ENCODE peak calls at places on chromosomes 2 and 18, in ten cellular contexts. S is spleen, R is HepG2, L is uterus, W is endothelial cell of umbilical vein, N is K562, X is HCT116, V is stomach, H is heart left ventricle, C is A549. M is an unnamed sample.

GRCh38 chr2:63665806-63666205 is 77.0 kb downstream of the MDH1 start:
- DNase-seq in R (no peak), N (no peak), H (no peak), C (no peak), X (no peak), L (no peak), S (no peak), W (no peak), V (no peak), M (no peak)

GRCh38 chr2:237639441-237640220 is 12.2 kb downstream of the LRRFIP1 start:
- DNase-seq in H (no peak), S (no peak), R (peak), X (no peak), C (no peak), N (no peak), V (no peak), W (no peak), L (no peak), M (no peak)

GRCh38 chr2:174340400-174341300 is 5.9 kb downstream of the SP9 start:
- DNase-seq in N (no peak), L (no peak), R (peak), C (no peak), S (peak), V (no peak), H (no peak), W (no peak), X (no peak), M (no peak)

GRCh38 chr18:26017929-26018328 is 72.5 kb downstream of the SS18 start:
- DNase-seq in C (no peak), W (peak), S (no peak), H (no peak), R (no peak), V (no peak), X (no peak), L (no peak), N (no peak), M (no peak)

GRCh38 chr18:32595735-32596134 is 125.1 kb upstream of the GAREM1 start:
- DNase-seq in V (no peak), S (no peak), X (no peak), C (no peak), L (no peak), R (no peak), W (no peak), H (no peak), N (no peak), M (no peak)

GRCh38 chr18:21053127-21053526 is 58.5 kb downstream of the ROCK1 start:
- DNase-seq in R (peak), H (no peak), N (no peak), L (no peak), S (no peak), X (no peak), V (no peak), W (no peak), C (peak), M (no peak)

GRCh38 chr2:191020742-191021381 is 6.9 kb upstream of the STAT1 start:
- DNase-seq in V (peak), X (no peak), L (peak), W (no peak), N (peak), R (peak), C (peak), S (no peak), H (peak), M (peak)

GRCh38 chr2:70709275-70709674 is 58.7 kb downstream of the ADD2 start:
- DNase-seq in H (no peak), C (no peak), R (no peak), V (no peak), X (no peak), N (no peak), S (no peak), W (no peak), L (no peak), M (no peak)

GRCh38 chr2:4951368-4951767 is 740.8 kb upstream of the SOX11 start:
- DNase-seq in S (no peak), H (no peak), N (no peak), V (no peak), L (no peak), R (no peak), X (no peak), C (no peak), W (no peak), M (no peak)

GRCh38 chr2:239865059-239865639 is 160.0 kb downstream of the NDUFA10 start:
- DNase-seq in L (no peak), R (no peak), W (no peak), C (no peak), N (no peak), X (no peak), H (no peak), S (no peak), V (no peak), M (no peak)

GRCh38 chr2:187775651-187776050 is 221.4 kb upstream of the TFPI start:
- DNase-seq in R (no peak), S (no peak), H (no peak), X (no peak), L (no peak), C (no peak), N (no peak), V (no peak), W (no peak), M (no peak)

GRCh38 chr18:75638597-75639467 is 211.3 kb upstream of the SMIM21 start:
- DNase-seq in V (no peak), W (no peak), C (no peak), X (no peak), H (peak), R (no peak), L (peak), S (no peak), N (no peak), M (no peak)

GRCh38 chr2:148653437-148653836 is 8.9 kb downstream of the EPC2 start:
- DNase-seq in V (no peak), L (no peak), R (no peak), C (no peak), X (no peak), N (peak), S (no peak), H (no peak), W (no peak), M (no peak)

GRCh38 chr2:35468271-35468670 is 887.3 kb upstream of the CRIM1 start:
- DNase-seq in L (no peak), X (no peak), C (no peak), H (no peak), N (no peak), R (no peak), S (no peak), W (no peak), V (no peak), M (no peak)

GRCh38 chr2:85542777-85543176 is 3.8 kb downstream of the MAT2A start:
- DNase-seq in H (no peak), V (no peak), L (no peak), S (no peak), X (no peak), N (no peak), C (no peak), R (no peak), W (no peak), M (no peak)

GRCh38 chr2:20241973-20242726 is 17.2 kb upstream of the SDC1 start:
- DNase-seq in W (no peak), H (no peak), S (no peak), C (peak), X (no peak), N (peak), L (no peak), V (no peak), R (no peak), M (no peak)

GRCh38 chr2:138107288-138107687 is 143.0 kb downstream of the HNMT start:
- DNase-seq in W (peak), H (no peak), X (no peak), N (no peak), V (no peak), C (no peak), L (no peak), S (no peak), R (peak), M (no peak)

GRCh38 chr2:141468746-141469145 is 662.1 kb downstream of the LRP1B start:
- DNase-seq in S (no peak), V (no peak), C (no peak), N (no peak), X (no peak), H (no peak), L (no peak), R (no peak), W (no peak), M (peak)

GRCh38 chr2:10889741-10890215 is 22.0 kb upstream of the KCNF1 start:
- DNase-seq in N (no peak), L (no peak), H (no peak), W (no peak), S (no peak), R (no peak), V (no peak), X (no peak), C (no peak), M (no peak)

GRCh38 chr2:234161932-234162331 is 111.4 kb downstream of the SPP2 start:
- DNase-seq in H (no peak), V (no peak), W (no peak), S (no peak), C (no peak), R (no peak), X (no peak), N (no peak), L (no peak), M (no peak)

GRCh38 chr2:82650038-82650437 is 1809.0 kb downstream of the SUCLG1 start:
- DNase-seq in H (no peak), L (no peak), R (no peak), C (no peak), N (no peak), V (no peak), S (no peak), W (no peak), X (no peak), M (no peak)

GRCh38 chr18:66694857-66695256 is 91.0 kb upstream of the CDH19 start:
- DNase-seq in N (no peak), X (no peak), S (no peak), L (no peak), V (no peak), H (no peak), R (no peak), W (no peak), C (no peak), M (no peak)

GRCh38 chr18:12031836-12032235 is 50.5 kb downstream of the IMPA2 start:
- DNase-seq in S (no peak), W (no peak), C (no peak), N (no peak), L (peak), H (peak), V (no peak), X (no peak), R (no peak), M (no peak)
- H3K27ac ChIP-seq in S (no peak), W (no peak), C (no peak), N (no peak), L (peak), H (peak), V (peak), X (no peak), R (no peak), M (peak)

DNA sequence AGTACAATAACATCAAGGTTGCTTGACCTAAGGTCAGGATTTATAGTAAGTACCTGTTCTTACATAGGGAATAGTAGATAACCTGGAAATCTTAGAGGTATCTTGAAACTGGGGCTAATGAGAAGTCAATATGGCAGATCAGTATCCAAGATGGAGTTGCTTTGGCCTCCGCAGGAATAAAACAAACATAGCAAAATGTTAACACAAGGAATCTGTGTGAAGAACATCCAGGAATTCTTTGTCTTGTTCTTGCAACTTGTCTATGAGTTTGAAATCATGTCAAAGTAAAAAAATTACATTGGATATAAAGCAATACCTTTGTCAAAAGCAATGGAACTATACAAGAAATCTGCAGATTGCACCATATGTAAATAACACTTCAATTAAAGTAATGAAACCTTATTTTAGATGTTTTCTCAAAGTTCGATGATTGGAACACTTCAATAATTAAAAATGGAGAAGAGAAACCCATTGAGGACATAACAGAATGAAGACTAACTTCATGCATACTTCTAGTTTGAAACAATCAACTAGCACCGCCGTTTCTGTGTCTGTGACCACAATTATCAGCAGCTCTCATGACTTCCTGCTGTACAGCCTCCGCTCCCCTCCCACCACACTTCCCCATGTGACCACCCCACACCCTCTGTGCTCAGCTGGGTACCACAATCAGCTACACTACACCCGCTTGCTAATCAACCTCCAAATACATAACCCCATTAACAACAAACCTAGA is 27.6 kb downstream of the C2orf76 start:
- DNase-seq in S (peak), V (no peak), H (no peak), C (no peak), L (no peak), W (no peak), R (no peak), N (peak), X (no peak), M (no peak)
- TF ChIP-seq POLR2A in S (no peak), V (no peak), H (no peak), C (no peak), L (no peak), W (no peak), R (no peak), N (no peak), X (no peak), M (no peak)

DNA sequence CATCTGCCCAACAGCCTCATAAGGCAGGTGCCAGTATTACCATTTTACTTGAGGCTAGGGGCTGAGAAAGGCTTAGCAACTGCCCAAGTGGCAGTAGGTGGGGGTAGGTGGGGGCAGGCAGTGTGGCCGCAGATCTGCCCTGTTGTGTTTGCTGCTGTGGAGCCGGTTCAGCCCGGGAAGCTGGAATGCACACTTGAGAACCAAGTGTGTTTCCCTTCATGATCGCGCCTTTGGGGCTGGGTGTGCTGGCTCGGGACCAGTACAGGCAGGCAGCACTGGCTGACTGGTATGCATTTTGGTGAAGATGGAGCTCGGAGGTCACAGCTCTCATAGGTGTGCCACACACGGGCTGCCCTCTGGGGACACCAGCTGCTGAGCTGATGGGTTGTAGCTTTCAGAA is 85.1 kb downstream of the CABLES1 start:
- DNase-seq in C (no peak), R (no peak), S (peak), X (no peak), L (no peak), N (no peak), V (no peak), W (no peak), H (no peak), M (no peak)
- H3K27ac ChIP-seq in C (no peak), R (no peak), S (no peak), X (no peak), L (no peak), N (no peak), V (no peak), W (no peak), H (no peak), M (no peak)

DNA sequence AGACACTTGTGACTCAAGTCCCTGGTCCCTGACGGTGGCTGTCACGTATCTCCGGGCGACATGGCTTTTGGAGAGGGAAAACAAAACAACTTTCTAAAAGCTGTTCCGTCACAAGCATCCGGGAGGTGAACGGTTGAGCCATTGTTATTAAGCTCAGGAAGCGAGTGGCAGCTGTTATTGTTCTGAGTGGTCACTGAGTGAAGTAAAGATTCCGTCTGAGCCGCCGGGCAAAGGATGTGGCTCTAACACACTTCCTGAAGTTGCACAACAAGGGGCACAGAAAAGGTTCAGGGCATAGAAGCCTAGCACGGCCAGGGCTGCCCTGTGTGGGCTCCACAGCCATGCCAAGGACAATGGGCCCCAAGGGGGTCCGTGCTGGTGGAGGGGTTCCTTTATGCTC is 24.3 kb downstream of the INPP5D start:
- DNase-seq in C (no peak), H (peak), V (peak), W (peak), R (no peak), S (peak), X (no peak), L (no peak), N (no peak), M (no peak)
- TF ChIP-seq POLR2A in C (no peak), H (no peak), V (no peak), W (peak), R (no peak), S (no peak), X (no peak), L (no peak), N (no peak), M (no peak)

GRCh38 chr2:220279840-220280239 is 652.4 kb downstream of the SLC4A3 start:
- DNase-seq in W (no peak), L (no peak), X (no peak), S (no peak), V (no peak), C (no peak), R (no peak), H (no peak), N (no peak), M (no peak)
- H3K27ac ChIP-seq in W (no peak), L (no peak), X (no peak), S (no peak), V (no peak), C (peak), R (no peak), H (no peak), N (no peak), M (no peak)

GRCh38 chr2:97662386-97662894 is 1.4 kb downstream of the ACTR1B start:
- DNase-seq in H (no peak), L (no peak), R (no peak), W (no peak), S (peak), C (no peak), V (no peak), X (no peak), N (peak), M (no peak)
- TF ChIP-seq POLR2A in H (no peak), L (no peak), R (no peak), W (no peak), S (no peak), C (no peak), V (no peak), X (no peak), N (no peak), M (no peak)

GRCh38 chr2:128543646-128544045 is 225.0 kb upstream of the HS6ST1 start:
- DNase-seq in W (no peak), V (peak), L (no peak), X (no peak), H (peak), S (peak), C (no peak), R (no peak), N (no peak), M (no peak)

GRCh38 chr2:128541448-128541847 is 222.8 kb upstream of the HS6ST1 start:
- DNase-seq in X (no peak), N (no peak), R (no peak), W (no peak), L (no peak), S (no peak), V (no peak), C (no peak), H (no peak), M (no peak)

GRCh38 chr2:128544321-128545037 is 225.8 kb upstream of the HS6ST1 start:
- DNase-seq in H (peak), L (no peak), X (no peak), S (peak), R (no peak), C (no peak), V (peak), N (no peak), W (no peak), M (no peak)

GRCh38 chr2:128545085-128545484 is 226.4 kb upstream of the HS6ST1 start:
- DNase-seq in W (no peak), C (no peak), L (no peak), V (peak), R (no peak), S (peak), X (no peak), N (no peak), H (peak), M (no peak)

GRCh38 chr2:128543036-128543435 is 224.4 kb upstream of the HS6ST1 start:
- DNase-seq in R (no peak), H (no peak), N (no peak), W (no peak), S (no peak), L (no peak), V (no peak), C (no peak), X (no peak), M (no peak)
- H3K27ac ChIP-seq in R (no peak), H (no peak), N (no peak), W (no peak), S (no peak), L (no peak), V (no peak), C (no peak), X (no peak), M (no peak)

DNA sequence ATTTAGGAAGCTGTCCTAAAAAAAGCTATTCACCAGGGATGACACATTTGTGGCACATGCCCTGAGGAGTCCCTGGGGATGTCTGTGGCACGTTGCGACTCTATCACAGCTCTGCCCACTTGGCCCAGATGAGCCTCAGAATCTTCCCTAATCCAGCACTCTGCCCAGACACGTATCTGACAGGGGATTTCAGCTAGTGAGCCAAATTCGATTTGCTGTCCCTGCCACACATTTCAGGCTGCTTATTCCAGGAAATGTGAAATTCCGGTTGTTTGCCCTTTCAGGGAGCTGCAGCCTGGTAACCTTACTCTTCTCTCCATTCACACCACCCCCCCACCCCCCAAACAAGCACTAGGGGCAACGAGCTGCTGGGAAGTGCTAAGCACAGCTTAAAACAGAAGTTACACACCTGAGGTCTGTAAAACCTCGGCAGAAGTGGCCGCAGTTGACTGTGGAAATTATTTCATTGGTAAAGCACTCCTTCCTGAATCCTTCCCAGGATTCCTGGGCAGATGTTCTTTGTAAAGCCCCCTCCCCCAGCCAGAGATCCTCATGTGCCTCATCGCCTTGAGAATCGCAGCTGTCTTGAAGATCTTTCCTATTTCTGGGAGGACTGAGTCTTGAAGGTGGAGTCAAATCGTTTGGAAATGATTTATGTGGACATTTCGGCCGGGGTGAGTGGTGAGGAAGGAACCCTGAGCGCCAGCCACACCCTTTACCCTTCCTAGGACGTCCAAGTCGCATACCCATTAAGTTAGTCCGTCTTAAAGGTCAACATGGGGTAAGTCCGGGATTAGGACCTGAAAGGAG is 85.1 kb upstream of the ZCCHC2 start:
- DNase-seq in C (no peak), V (no peak), R (no peak), N (peak), S (no peak), H (peak), W (peak), L (peak), X (no peak), M (peak)
- TF ChIP-seq POLR2A in C (no peak), V (no peak), R (no peak), N (no peak), S (no peak), H (no peak), W (no peak), L (no peak), X (no peak), M (no peak)

GRCh38 chr2:42921162-42921550 is 128.8 kb upstream of the HAAO start:
- DNase-seq in R (no peak), H (no peak), L (no peak), C (no peak), W (no peak), V (no peak), N (no peak), S (no peak), X (no peak), M (peak)
- H3K27ac ChIP-seq in R (no peak), H (no peak), L (peak), C (no peak), W (no peak), V (peak), N (peak), S (peak), X (no peak), M (no peak)